ENCODE peak calls at places on chromosomes 3 and 15, in five cellular contexts. E, T, B, Y and N are unnamed samples.

GRCh38 chr3:72492240-72492639 is 356.0 kb downstream of the SHQ1 start:
- DNase-seq in T (no peak), B (no peak), E (no peak), Y (no peak), N (no peak)

GRCh38 chr3:171327441-171328174 is 132.6 kb downstream of the TNIK start:
- DNase-seq in B (no peak), Y (no peak), E (no peak), T (no peak), N (no peak)

GRCh38 chr3:53258600-53259426 is 3.0 kb upstream of the TKT start:
- DNase-seq in E (peak), B (no peak), Y (no peak), T (no peak), N (no peak)

GRCh38 chr3:128471720-128472119 is 5.0 kb upstream of the DNAJB8 start:
- DNase-seq in E (no peak), T (no peak), Y (no peak), B (no peak), N (no peak)

GRCh38 chr3:160372780-160373179 is 26.2 kb downstream of the IFT80 start:
- DNase-seq in B (no peak), T (no peak), Y (no peak), E (no peak), N (no peak)

GRCh38 chr15:76904461-76905012 is 603 bp downstream of the SCAPER start:
- DNase-seq in B (no peak), T (no peak), Y (peak), E (peak), N (no peak)

GRCh38 chr3:14203521-14204079 is 25.0 kb downstream of the LSM3 start:
- DNase-seq in Y (peak), T (no peak), E (peak), B (no peak), N (peak)

GRCh38 chr15:77029166-77030041 is 34.5 kb downstream of the PSTPIP1 start:
- DNase-seq in E (no peak), T (no peak), B (no peak), Y (no peak), N (no peak)

GRCh38 chr3:38782148-38782547 is 33.9 kb downstream of the SCN10A start:
- DNase-seq in B (no peak), T (no peak), Y (no peak), E (peak), N (peak)

GRCh38 chr15:23648920-23649515 is 1.4 kb upstream of the MAGEL2 start:
- DNase-seq in Y (peak), B (no peak), E (peak), T (no peak), N (no peak)

GRCh38 chr15:62782896-62783295 is 259.7 kb upstream of the TPM1 start:
- DNase-seq in T (no peak), E (no peak), Y (no peak), B (no peak), N (no peak)

GRCh38 chr3:72375237-72376154 is 472.7 kb downstream of the SHQ1 start:
- DNase-seq in B (no peak), E (no peak), Y (no peak), T (no peak), N (no peak)

GRCh38 chr3:34155666-34156065 is 357.2 kb downstream of the PDCD6IP start:
- DNase-seq in T (no peak), B (peak), E (no peak), Y (no peak), N (no peak)

GRCh38 chr15:52532427-52532826 is 3.7 kb upstream of the MYO5A start:
- DNase-seq in E (no peak), B (no peak), Y (no peak), T (no peak), N (no peak)

GRCh38 chr3:100297784-100298183 is 36.8 kb upstream of the NIT2 start:
- DNase-seq in E (no peak), Y (no peak), B (no peak), T (no peak), N (no peak)

GRCh38 chr3:115836944-115837343 is 213.6 kb downstream of the GAP43 start:
- DNase-seq in Y (peak), B (no peak), E (no peak), T (no peak), N (peak)
- TF ChIP-seq SRF in Y (no peak), B (no peak), E (no peak), T (no peak), N (no peak)

GRCh38 chr3:133092676-133093075 is 54.5 kb downstream of the TMEM108 start:
- DNase-seq in Y (no peak), E (no peak), B (no peak), T (no peak), N (no peak)

GRCh38 chr3:133093366-133093765 is 55.2 kb downstream of the TMEM108 start:
- DNase-seq in B (no peak), E (no peak), T (no peak), Y (no peak), N (no peak)

DNA sequence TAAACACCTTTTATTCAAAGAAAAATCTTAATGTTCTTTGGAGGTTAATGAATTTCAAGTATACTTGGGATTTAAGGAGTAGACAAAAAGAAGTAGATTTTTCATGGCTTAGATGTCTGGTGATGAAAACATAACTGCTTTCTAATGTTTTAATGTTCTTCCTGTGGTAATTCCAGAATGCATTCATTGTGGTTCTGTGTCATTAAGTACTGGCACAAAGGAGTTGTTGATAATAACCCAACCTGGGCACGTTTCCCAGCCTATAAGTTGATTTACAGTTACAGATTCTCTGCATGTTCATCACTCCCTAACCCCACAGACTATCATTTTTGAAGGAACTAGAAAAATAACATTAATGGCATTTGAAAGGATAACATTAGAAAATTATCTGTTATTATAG is 59.0 kb downstream of the TMEM108 start:
- DNase-seq in T (no peak), B (no peak), E (no peak), Y (no peak), N (no peak)
- TF ChIP-seq SRF in T (no peak), B (no peak), E (no peak), Y (no peak), N (no peak)

GRCh38 chr3:84967767-84968581 is 9.2 kb downstream of the CADM2 start:
- DNase-seq in T (peak), E (no peak), Y (no peak), B (no peak), N (no peak)

GRCh38 chr3:84963137-84963536 is 4.3 kb downstream of the CADM2 start:
- DNase-seq in B (no peak), E (no peak), T (no peak), Y (no peak), N (no peak)

GRCh38 chr3:84961492-84962255 is 2.9 kb downstream of the CADM2 start:
- DNase-seq in T (no peak), B (no peak), Y (no peak), E (no peak), N (no peak)

GRCh38 chr3:84962460-84962859 is 3.7 kb downstream of the CADM2 start:
- DNase-seq in B (no peak), E (no peak), T (no peak), Y (no peak), N (no peak)

DNA sequence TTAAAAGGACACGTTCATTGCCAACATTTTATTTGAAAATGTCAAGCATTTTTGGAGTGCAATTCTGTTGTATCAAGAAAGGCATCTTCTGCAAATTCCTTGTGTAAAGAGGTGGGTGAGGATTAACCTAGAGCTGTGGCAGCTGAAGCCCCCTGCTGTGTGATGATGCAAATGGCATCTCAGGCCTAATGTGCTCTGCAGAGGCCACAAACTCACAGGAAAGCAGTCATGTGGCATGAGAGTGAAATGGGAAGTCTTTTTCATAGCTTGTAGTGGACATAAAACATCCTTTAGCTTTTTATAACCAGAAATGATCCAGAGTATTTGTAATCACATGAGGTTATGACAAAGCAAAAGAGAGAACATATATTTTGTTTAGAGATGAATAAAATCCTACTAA is 6.4 kb downstream of the CADM2 start:
- DNase-seq in B (no peak), T (peak), E (peak), Y (peak), N (no peak)
- TF ChIP-seq SRF in B (no peak), T (no peak), E (no peak), Y (no peak), N (no peak)

GRCh38 chr3:120239644-120240043 is 45.4 kb downstream of the GPR156 start:
- DNase-seq in B (no peak), E (no peak), Y (no peak), T (no peak), N (no peak)

DNA sequence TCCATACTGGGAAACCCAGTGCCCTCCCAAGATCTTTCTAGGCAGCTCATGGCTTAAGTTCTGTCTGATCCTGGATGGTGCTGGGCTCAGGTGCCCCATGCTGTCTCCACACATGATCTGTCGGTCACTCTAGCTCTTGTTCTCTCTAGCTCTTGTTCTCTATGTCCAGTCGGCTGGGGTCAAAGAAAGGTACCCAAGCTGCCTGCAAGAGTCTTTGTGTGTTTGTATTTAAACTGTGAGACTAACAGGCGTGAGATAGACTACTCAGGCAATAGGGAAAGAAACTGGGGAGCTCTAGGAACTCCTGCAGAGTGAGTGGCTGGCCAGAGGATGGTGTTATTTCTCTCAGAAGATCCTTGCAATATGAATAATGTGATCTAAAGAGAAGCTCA is 40.2 kb downstream of the GPR156 start:
- DNase-seq in Y (no peak), T (no peak), E (no peak), B (no peak), N (no peak)
- TF ChIP-seq SRF in Y (no peak), T (no peak), E (no peak), B (no peak), N (no peak)

DNA sequence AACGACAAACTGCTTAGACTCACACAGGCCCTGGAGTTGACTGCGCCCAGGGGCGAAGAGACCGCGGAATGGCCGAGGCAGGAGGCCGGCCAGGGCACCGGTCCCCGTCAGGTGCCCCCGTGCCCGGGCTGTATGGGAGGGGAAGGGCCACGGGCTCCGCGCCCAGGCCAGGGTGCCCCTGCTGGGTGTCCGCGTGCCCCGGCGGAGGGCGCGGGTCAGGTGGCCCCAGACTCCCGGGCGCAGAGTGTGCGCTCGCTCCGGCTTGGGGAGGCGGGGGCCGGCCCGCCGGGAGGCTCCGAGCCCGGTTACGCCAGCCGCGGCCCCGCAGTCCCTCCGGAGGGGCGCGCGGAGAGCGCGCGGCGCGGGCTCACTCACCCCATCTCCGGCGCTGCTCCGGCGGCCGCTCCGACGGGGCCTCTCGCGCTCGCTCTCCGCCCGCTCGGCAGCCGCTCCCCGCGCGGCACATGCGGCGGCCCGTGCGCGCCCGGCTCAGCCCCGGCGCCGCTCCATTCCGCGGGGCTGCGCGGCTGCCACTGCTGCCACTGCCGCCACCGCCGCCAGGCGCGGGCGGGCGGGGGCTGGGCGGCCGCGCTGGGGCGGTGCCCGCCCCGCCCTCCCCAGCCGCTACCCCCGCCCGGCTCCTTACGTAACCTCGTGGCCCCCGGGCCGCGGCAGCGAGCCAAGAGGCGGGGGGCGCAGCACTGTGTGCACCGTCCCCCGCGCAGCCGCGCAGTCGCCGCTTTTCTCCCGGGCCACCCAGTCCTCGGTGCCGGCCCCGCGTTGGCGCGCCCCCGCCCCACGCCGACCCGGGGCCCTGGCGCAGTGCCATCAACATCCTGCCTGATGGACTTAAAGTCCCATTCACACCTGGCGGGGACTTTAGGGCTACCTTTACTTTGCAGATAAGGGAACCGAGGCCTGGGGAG is at the start of gene HOMER2:
- DNase-seq in T (no peak), Y (no peak), E (peak), B (no peak), N (no peak)
- TF ChIP-seq SRF in T (no peak), Y (no peak), E (no peak), B (no peak), N (no peak)

GRCh38 chr3:124277516-124277890 is 285.6 kb upstream of the ROPN1 start:
- DNase-seq in E (no peak), Y (no peak), T (no peak), B (no peak), N (no peak)
- TF ChIP-seq SRF in E (no peak), Y (no peak), T (no peak), B (no peak), N (no peak)